ENCODE peak calls at places on chromosome 10, in eight cellular contexts. J is cardiac muscle cell; A is NCI-H460; M is stimulated activated naive B cell treated with anti-CD40 and anti-IgM and Interleukin-4, amounts not matched to agents 10 μg/mL and 1 μg/mL and 100 μg/mL, for 72 hours; D is central memory CD4-positive, alpha-beta T cell; T is smooth muscle cell of the brain vasculature; G is T1000; U is iPS DF 19.7. B is an unnamed sample.

GRCh38 chr10:101464082-101464481 is 110.1 kb downstream of the BTRC start:
- DNase-seq in M (no peak), J (no peak), D (no peak), A (no peak), G (no peak), U (no peak), T (no peak), B (no peak)

GRCh38 chr10:15035385-15036301 is 8.1 kb upstream of the OLAH start:
- DNase-seq in M (peak), G (peak), D (no peak), A (no peak), T (peak), U (no peak), J (peak), B (peak)

GRCh38 chr10:91944880-91945630 is 21.5 kb downstream of the BTAF1 start:
- DNase-seq in T (no peak), J (peak), D (no peak), M (no peak), U (no peak), A (no peak), G (no peak), B (peak)

GRCh38 chr10:25815236-25815635 is 118.8 kb upstream of the MYO3A start:
- DNase-seq in T (no peak), D (no peak), G (no peak), J (peak), M (no peak), A (no peak), U (no peak), B (no peak)

GRCh38 chr10:77943086-77943901 is 16.7 kb upstream of the DLG5 start:
- DNase-seq in A (peak), M (no peak), T (no peak), U (no peak), J (peak), D (no peak), G (peak), B (peak)

GRCh38 chr10:120131183-120131582 is 238.7 kb downstream of the SEC23IP start:
- DNase-seq in D (no peak), A (peak), J (peak), T (no peak), G (no peak), M (no peak), U (peak), B (no peak)

GRCh38 chr10:423167-423566 is 266.3 kb downstream of the DIP2C start:
- DNase-seq in D (no peak), G (no peak), J (no peak), U (no peak), A (no peak), T (no peak), M (no peak), B (no peak)

GRCh38 chr10:102131286-102132170 is 1.3 kb upstream of the PPRC1 start:
- DNase-seq in G (no peak), T (no peak), J (no peak), D (no peak), M (no peak), U (no peak), A (no peak), B (peak)

GRCh38 chr10:3803884-3804741 is 19.1 kb upstream of the KLF6 start:
- DNase-seq in U (no peak), G (no peak), J (peak), M (no peak), A (no peak), T (no peak), D (peak), B (no peak)

GRCh38 chr10:63466168-63466935 is 575 bp upstream of the JMJD1C start:
- DNase-seq in U (no peak), D (no peak), M (peak), A (peak), J (peak), T (no peak), G (no peak), B (peak)

GRCh38 chr10:58362026-58362799 is 23.0 kb upstream of the TFAM start:
- DNase-seq in D (no peak), A (no peak), U (no peak), T (no peak), M (no peak), J (peak), G (no peak), B (peak)

GRCh38 chr10:65670087-65670486 is 1255.7 kb upstream of the LRRTM3 start:
- DNase-seq in D (no peak), A (no peak), M (no peak), J (peak), G (no peak), U (no peak), T (no peak), B (no peak)

GRCh38 chr10:80414126-80414898 is 6.0 kb downstream of the PRXL2A start:
- DNase-seq in D (no peak), A (no peak), U (no peak), M (no peak), G (no peak), T (no peak), J (no peak), B (no peak)

GRCh38 chr10:99941942-99942835 is 67.6 kb downstream of the DNMBP start:
- DNase-seq in U (no peak), J (peak), A (no peak), M (no peak), D (no peak), G (no peak), T (no peak), B (peak)

GRCh38 chr10:112981553-112981952 is 31.5 kb downstream of the TCF7L2 start:
- DNase-seq in G (no peak), U (no peak), D (no peak), A (no peak), M (peak), J (no peak), T (no peak), B (no peak)

GRCh38 chr10:133258818-133259602 is 17.7 kb downstream of the ADAM8 start:
- DNase-seq in G (peak), M (peak), A (peak), D (peak), T (peak), J (peak), U (no peak), B (peak)

GRCh38 chr10:77574436-77574835 is 63.2 kb downstream of the KCNMA1 start:
- DNase-seq in J (no peak), T (no peak), A (no peak), D (no peak), G (no peak), U (no peak), M (no peak), B (no peak)

GRCh38 chr10:4506087-4506486 is 319.9 kb upstream of the AKR1E2 start:
- DNase-seq in G (no peak), A (no peak), U (no peak), J (no peak), M (no peak), T (no peak), D (no peak), B (peak)

GRCh38 chr10:112313911-112314310 is 30.7 kb downstream of the TECTB start:
- DNase-seq in U (no peak), D (no peak), T (no peak), G (no peak), M (no peak), A (no peak), J (no peak), B (no peak)

GRCh38 chr10:100327007-100327700 is 2.9 kb downstream of the PKD2L1 start:
- DNase-seq in T (no peak), G (no peak), J (peak), D (no peak), U (no peak), A (no peak), M (peak), B (no peak)

GRCh38 chr10:130338588-130339070 is 202.4 kb downstream of the GLRX3 start:
- DNase-seq in M (no peak), D (no peak), A (no peak), T (no peak), U (no peak), G (no peak), J (no peak), B (no peak)

GRCh38 chr10:103736763-103737162 is 118.6 kb downstream of the SH3PXD2A start:
- DNase-seq in D (no peak), G (no peak), M (no peak), U (peak), A (peak), J (no peak), T (no peak), B (peak)

GRCh38 chr10:18968196-18968595 is 80.4 kb upstream of the MALRD1 start:
- DNase-seq in M (no peak), A (no peak), D (no peak), G (no peak), U (no peak), J (no peak), T (no peak), B (no peak)

GRCh38 chr10:1373287-1373686 is 317.1 kb downstream of the WDR37 start:
- DNase-seq in J (no peak), G (no peak), A (no peak), U (no peak), T (no peak), M (no peak), D (no peak), B (no peak)

GRCh38 chr10:110535958-110536891 is 31.3 kb upstream of the SMC3 start:
- DNase-seq in G (peak), U (no peak), A (no peak), M (peak), D (peak), J (peak), T (no peak), B (peak)

GRCh38 chr10:25175527-25176420 is 973 bp downstream of the GPR158 start:
- DNase-seq in M (no peak), G (peak), A (no peak), J (peak), U (no peak), D (no peak), T (no peak), B (no peak)

GRCh38 chr10:7861509-7862120 is 43.3 kb downstream of the TAF3 start:
- DNase-seq in J (no peak), A (no peak), G (no peak), T (no peak), M (no peak), D (no peak), U (no peak), B (no peak)

GRCh38 chr10:61793760-61794713 is 107.5 kb upstream of the ARID5B start:
- DNase-seq in A (no peak), J (no peak), U (no peak), D (no peak), M (no peak), G (no peak), T (no peak), B (peak)

GRCh38 chr10:70528726-70529362 is 50.3 kb downstream of the PALD1 start:
- DNase-seq in U (no peak), D (no peak), G (no peak), J (peak), M (no peak), A (peak), T (no peak), B (peak)

GRCh38 chr10:63173468-63174227 is 40.5 kb downstream of the NRBF2 start:
- DNase-seq in M (no peak), G (no peak), U (no peak), J (no peak), T (no peak), D (no peak), A (no peak), B (no peak)

GRCh38 chr10:218753-219152 is 83.5 kb downstream of the ZMYND11 start:
- DNase-seq in D (no peak), G (no peak), U (no peak), J (no peak), A (no peak), M (no peak), T (no peak), B (no peak)